ENCODE peak calls at places on chromosomes 7 and 10, in eight cellular contexts. S is H9, P is HCT116, U is PC-9, X is tibial artery, O is RWPE1, F is lower lobe of right lung, C is lower leg skin. K is an unnamed sample.

GRCh38 chr10:86785968-86786367 is 29.5 kb downstream of the BMPR1A start:
- DNase-seq in X (no peak), O (no peak), C (no peak), P (no peak), U (no peak), S (no peak), F (no peak), K (no peak)

GRCh38 chr7:92461027-92462003 is 14.0 kb downstream of the GATAD1 start:
- DNase-seq in F (no peak), S (peak), C (no peak), P (peak), U (no peak), O (peak), X (no peak), K (no peak)

GRCh38 chr10:112952282-112952991 is 2.4 kb downstream of the TCF7L2 start:
- DNase-seq in P (no peak), X (no peak), S (no peak), F (peak), U (no peak), O (no peak), C (peak), K (no peak)

GRCh38 chr7:47536705-47537611 is 45.0 kb downstream of the TNS3 start:
- DNase-seq in S (peak), X (peak), O (peak), U (no peak), F (peak), C (peak), P (no peak), K (no peak)

GRCh38 chr10:13100349-13101294 is 659 bp downstream of the OPTN start:
- DNase-seq in P (no peak), F (no peak), S (peak), C (peak), O (peak), U (no peak), X (no peak), K (no peak)

GRCh38 chr7:110522751-110523200 is 568.2 kb upstream of the LRRN3 start:
- DNase-seq in C (no peak), O (peak), U (peak), F (no peak), P (no peak), X (no peak), S (no peak), K (no peak)

GRCh38 chr7:49774459-49775064 is 1.1 kb downstream of the VWC2 start:
- DNase-seq in C (no peak), O (no peak), U (no peak), P (no peak), F (no peak), S (peak), X (no peak), K (no peak)

GRCh38 chr7:146660839-146661238 is 544.2 kb downstream of the CNTNAP2 start:
- DNase-seq in F (no peak), P (no peak), C (no peak), U (no peak), S (no peak), O (no peak), X (no peak), K (no peak)

GRCh38 chr10:71476249-71477011 is 79.7 kb downstream of the CDH23 start:
- DNase-seq in F (no peak), S (no peak), P (no peak), U (no peak), X (no peak), C (no peak), O (no peak), K (no peak)

GRCh38 chr10:17109475-17110207 is 20.0 kb downstream of the CUBN start:
- DNase-seq in C (no peak), P (peak), S (no peak), X (no peak), F (no peak), U (no peak), O (peak), K (no peak)

GRCh38 chr7:44132039-44132438 is 8.7 kb upstream of the POLD2 start:
- DNase-seq in S (no peak), F (no peak), X (no peak), U (no peak), O (no peak), C (no peak), P (no peak), K (no peak)

GRCh38 chr7:144452064-144452463 is 48.6 kb upstream of the NOBOX start:
- DNase-seq in F (no peak), C (no peak), P (no peak), O (no peak), U (no peak), X (no peak), S (no peak), K (no peak)

GRCh38 chr10:61821153-61821552 is 80.3 kb upstream of the ARID5B start:
- DNase-seq in S (no peak), C (no peak), O (no peak), U (no peak), F (no peak), X (no peak), P (no peak), K (no peak)

GRCh38 chr7:23246540-23246939 is at the start of gene GPNMB:
- DNase-seq in O (peak), P (no peak), U (peak), F (no peak), X (peak), C (peak), S (no peak), K (peak)

GRCh38 chr10:12510566-12510965 is 161.2 kb downstream of the CAMK1D start:
- DNase-seq in P (no peak), U (no peak), X (no peak), C (peak), S (no peak), F (no peak), O (no peak), K (no peak)

GRCh38 chr7:31663072-31663471 is 23.9 kb upstream of the PPP1R17 start:
- DNase-seq in X (no peak), S (peak), C (no peak), O (no peak), U (no peak), F (no peak), P (no peak), K (no peak)

GRCh38 chr10:80487791-80488538 is 33.9 kb downstream of the TSPAN14 start:
- DNase-seq in C (peak), U (no peak), P (no peak), F (peak), O (no peak), S (no peak), X (no peak), K (peak)

GRCh38 chr10:114301951-114302710 is 63.1 kb downstream of the VWA2 start:
- DNase-seq in C (no peak), S (no peak), U (no peak), F (no peak), X (no peak), O (no peak), P (no peak), K (no peak)

GRCh38 chr10:36677170-36677768 is 448.1 kb upstream of the ANKRD30A start:
- DNase-seq in F (no peak), S (no peak), O (no peak), X (no peak), U (no peak), P (no peak), C (no peak), K (no peak)

GRCh38 chr7:35680403-35681013 is 14.4 kb downstream of the HERPUD2 start:
- DNase-seq in O (no peak), F (no peak), S (no peak), U (no peak), X (no peak), P (no peak), C (no peak), K (no peak)

GRCh38 chr7:26426096-26426495 is 134.4 kb downstream of the SNX10 start:
- DNase-seq in C (no peak), X (no peak), O (no peak), P (no peak), S (no peak), U (no peak), F (no peak), K (no peak)

GRCh38 chr10:68331455-68332258 is at the start of gene HNRNPH3:
- DNase-seq in F (peak), S (peak), O (peak), X (peak), C (peak), P (peak), U (peak), K (peak)
- TF ChIP-seq CTCF in F (peak), S (no peak), O (no peak), X (peak), C (no peak), P (no peak), U (no peak), K (no peak)

GRCh38 chr10:27504007-27504890 is at the start of gene RAB18:
- DNase-seq in P (peak), U (peak), S (peak), X (peak), C (peak), F (peak), O (peak), K (peak)
- TF ChIP-seq CTCF in P (no peak), U (no peak), S (no peak), X (peak), C (no peak), F (no peak), O (no peak), K (no peak)

GRCh38 chr10:76033457-76034196 is 602.2 kb downstream of the LRMDA start:
- DNase-seq in O (no peak), S (peak), C (no peak), U (no peak), F (no peak), P (no peak), X (no peak), K (no peak)
- TF ChIP-seq CTCF in O (no peak), S (no peak), C (no peak), U (no peak), F (peak), P (no peak), X (no peak), K (no peak)

GRCh38 chr10:33291053-33291592 is 43.3 kb downstream of the NRP1 start:
- DNase-seq in S (no peak), C (no peak), P (no peak), O (peak), X (no peak), U (peak), F (no peak), K (no peak)

GRCh38 chr10:33288127-33288526 is 46.3 kb downstream of the NRP1 start:
- DNase-seq in C (no peak), O (no peak), P (no peak), F (no peak), U (no peak), X (no peak), S (no peak), K (no peak)

GRCh38 chr10:33293081-33293480 is 41.4 kb downstream of the NRP1 start:
- DNase-seq in X (no peak), P (no peak), F (no peak), U (no peak), S (no peak), O (no peak), C (no peak), K (no peak)

GRCh38 chr10:33289776-33290175 is 44.7 kb downstream of the NRP1 start:
- DNase-seq in X (no peak), C (no peak), P (no peak), U (no peak), S (no peak), O (no peak), F (no peak), K (no peak)

DNA sequence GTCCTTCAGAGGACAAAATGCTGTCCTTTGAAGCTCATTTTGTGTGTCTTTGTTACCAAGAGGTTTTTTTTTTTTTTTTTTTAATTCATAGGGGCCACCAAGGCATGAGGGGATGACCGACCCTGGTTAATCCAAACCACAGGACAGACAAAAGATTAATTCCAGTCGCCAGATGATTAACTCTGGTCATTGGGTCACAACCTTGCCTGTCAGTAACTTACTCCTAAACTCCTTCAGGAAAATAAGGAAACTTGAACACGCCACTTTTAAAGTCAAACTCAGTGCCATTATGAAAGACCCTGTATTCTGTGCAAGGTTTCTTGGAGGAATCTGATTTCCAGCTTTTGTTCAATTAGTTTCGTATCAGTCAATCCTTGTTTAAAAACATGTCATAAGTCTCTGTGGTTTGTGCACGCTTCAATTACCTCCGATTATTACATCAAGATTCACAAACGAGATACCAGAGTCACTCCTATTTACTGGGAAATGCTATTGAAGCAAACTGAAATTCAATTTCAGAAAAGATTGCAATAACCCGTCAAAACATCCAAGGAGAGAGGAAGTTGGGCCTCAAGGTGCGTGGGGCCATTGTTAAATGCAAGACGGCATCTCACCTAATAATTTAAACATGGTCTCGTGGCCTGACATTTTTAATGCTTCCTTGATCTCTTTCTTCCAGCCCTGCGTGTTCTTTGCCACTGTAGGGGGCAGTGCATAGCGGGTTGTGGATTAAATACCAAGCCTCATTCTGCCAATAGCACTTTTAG is 44.0 kb downstream of the NRP1 start:
- DNase-seq in F (no peak), S (no peak), U (peak), O (no peak), X (no peak), P (no peak), C (no peak), K (no peak)
- TF ChIP-seq CTCF in F (no peak), S (peak), U (no peak), O (no peak), X (no peak), P (peak), C (no peak), K (no peak)

GRCh38 chr7:37425504-37425903 is 23.2 kb downstream of the ELMO1 start:
- DNase-seq in U (no peak), F (no peak), P (no peak), O (no peak), X (no peak), C (no peak), S (no peak), K (no peak)
- TF ChIP-seq CTCF in U (no peak), F (no peak), P (no peak), O (no peak), X (no peak), C (no peak), S (no peak), K (no peak)

GRCh38 chr7:116167177-116167576 is 43.2 kb upstream of the TES start:
- DNase-seq in X (no peak), P (no peak), O (no peak), C (no peak), U (no peak), F (no peak), S (no peak), K (no peak)
- TF ChIP-seq CTCF in X (no peak), P (peak), O (no peak), C (no peak), U (no peak), F (no peak), S (peak), K (peak)